ENCODE peak calls at places on chromosomes 7 and 10, in five cellular contexts. One of them, this sample, is unnamed.

GRCh38 chr7:130939285-130940095 is 205.5 kb upstream of the KLF14 start:
- DNase-seq in IMR-90: peak
- DNase-seq in H54: no peak
- DNase-seq in dorsolateral prefrontal cortex: no peak
- DNase-seq in stimulated activated CD4-positive, alpha-beta T cell treated with anti-CD3 and anti-CD28 coated beads, Interleukin-12 subunit alpha, Interleukin-12 subunit beta, amount 100 ng/mL, for 4 hours: no peak
- DNase-seq in this sample: peak

GRCh38 chr7:128076831-128077271 is 45.6 kb upstream of the LRRC4 start:
- DNase-seq in H54: no peak
- DNase-seq in IMR-90: no peak
- DNase-seq in stimulated activated CD4-positive, alpha-beta T cell treated with anti-CD3 and anti-CD28 coated beads, Interleukin-12 subunit alpha, Interleukin-12 subunit beta, amount 100 ng/mL, for 4 hours: no peak
- DNase-seq in dorsolateral prefrontal cortex: no peak
- DNase-seq in this sample: no peak

GRCh38 chr10:94000638-94001420 is 7.1 kb downstream of the PLCE1 start:
- DNase-seq in IMR-90: no peak
- DNase-seq in dorsolateral prefrontal cortex: no peak
- DNase-seq in H54: no peak
- DNase-seq in stimulated activated CD4-positive, alpha-beta T cell treated with anti-CD3 and anti-CD28 coated beads, Interleukin-12 subunit alpha, Interleukin-12 subunit beta, amount 100 ng/mL, for 4 hours: no peak
- DNase-seq in this sample: no peak

GRCh38 chr10:78316451-78316931 is 282.8 kb downstream of the RPS24 start:
- DNase-seq in IMR-90: peak
- DNase-seq in H54: peak
- DNase-seq in stimulated activated CD4-positive, alpha-beta T cell treated with anti-CD3 and anti-CD28 coated beads, Interleukin-12 subunit alpha, Interleukin-12 subunit beta, amount 100 ng/mL, for 4 hours: no peak
- DNase-seq in dorsolateral prefrontal cortex: no peak
- DNase-seq in this sample: peak

GRCh38 chr7:105699568-105700236 is 118.4 kb upstream of the EFCAB10 start:
- DNase-seq in IMR-90: no peak
- DNase-seq in dorsolateral prefrontal cortex: no peak
- DNase-seq in stimulated activated CD4-positive, alpha-beta T cell treated with anti-CD3 and anti-CD28 coated beads, Interleukin-12 subunit alpha, Interleukin-12 subunit beta, amount 100 ng/mL, for 4 hours: no peak
- DNase-seq in H54: no peak
- DNase-seq in this sample: no peak

GRCh38 chr10:15420858-15421257 is 49.8 kb upstream of the FAM171A1 start:
- DNase-seq in H54: no peak
- DNase-seq in stimulated activated CD4-positive, alpha-beta T cell treated with anti-CD3 and anti-CD28 coated beads, Interleukin-12 subunit alpha, Interleukin-12 subunit beta, amount 100 ng/mL, for 4 hours: no peak
- DNase-seq in dorsolateral prefrontal cortex: no peak
- DNase-seq in IMR-90: no peak
- DNase-seq in this sample: no peak

GRCh38 chr10:21406595-21407218 is 118.8 kb downstream of the SKIDA1 start:
- DNase-seq in IMR-90: peak
- DNase-seq in stimulated activated CD4-positive, alpha-beta T cell treated with anti-CD3 and anti-CD28 coated beads, Interleukin-12 subunit alpha, Interleukin-12 subunit beta, amount 100 ng/mL, for 4 hours: no peak
- DNase-seq in dorsolateral prefrontal cortex: no peak
- DNase-seq in H54: no peak
- DNase-seq in this sample: peak

GRCh38 chr7:16502303-16502702 is 24.3 kb upstream of the LRRC72 start:
- DNase-seq in H54: no peak
- DNase-seq in IMR-90: no peak
- DNase-seq in stimulated activated CD4-positive, alpha-beta T cell treated with anti-CD3 and anti-CD28 coated beads, Interleukin-12 subunit alpha, Interleukin-12 subunit beta, amount 100 ng/mL, for 4 hours: no peak
- DNase-seq in dorsolateral prefrontal cortex: no peak
- DNase-seq in this sample: no peak

GRCh38 chr7:65722361-65722792 is 150.5 kb upstream of the VKORC1L1 start:
- DNase-seq in IMR-90: peak
- DNase-seq in dorsolateral prefrontal cortex: no peak
- DNase-seq in H54: no peak
- DNase-seq in stimulated activated CD4-positive, alpha-beta T cell treated with anti-CD3 and anti-CD28 coated beads, Interleukin-12 subunit alpha, Interleukin-12 subunit beta, amount 100 ng/mL, for 4 hours: peak
- DNase-seq in this sample: peak

GRCh38 chr10:51063659-51064535 is 10.4 kb upstream of the PRKG1 start:
- DNase-seq in stimulated activated CD4-positive, alpha-beta T cell treated with anti-CD3 and anti-CD28 coated beads, Interleukin-12 subunit alpha, Interleukin-12 subunit beta, amount 100 ng/mL, for 4 hours: no peak
- DNase-seq in H54: no peak
- DNase-seq in IMR-90: peak
- DNase-seq in dorsolateral prefrontal cortex: no peak
- DNase-seq in this sample: peak

GRCh38 chr10:130858626-130859025 is 452.9 kb downstream of the TCERG1L start:
- DNase-seq in H54: no peak
- DNase-seq in stimulated activated CD4-positive, alpha-beta T cell treated with anti-CD3 and anti-CD28 coated beads, Interleukin-12 subunit alpha, Interleukin-12 subunit beta, amount 100 ng/mL, for 4 hours: no peak
- DNase-seq in IMR-90: no peak
- DNase-seq in dorsolateral prefrontal cortex: no peak
- DNase-seq in this sample: no peak

GRCh38 chr7:1564603-1565022 is 5.2 kb downstream of the PSMG3 start:
- DNase-seq in H54: peak
- DNase-seq in dorsolateral prefrontal cortex: no peak
- DNase-seq in IMR-90: no peak
- DNase-seq in stimulated activated CD4-positive, alpha-beta T cell treated with anti-CD3 and anti-CD28 coated beads, Interleukin-12 subunit alpha, Interleukin-12 subunit beta, amount 100 ng/mL, for 4 hours: no peak
- DNase-seq in this sample: peak

GRCh38 chr7:67267914-67268313 is 271.3 kb downstream of the TYW1 start:
- DNase-seq in IMR-90: no peak
- DNase-seq in H54: no peak
- DNase-seq in dorsolateral prefrontal cortex: no peak
- DNase-seq in stimulated activated CD4-positive, alpha-beta T cell treated with anti-CD3 and anti-CD28 coated beads, Interleukin-12 subunit alpha, Interleukin-12 subunit beta, amount 100 ng/mL, for 4 hours: no peak
- DNase-seq in this sample: no peak

GRCh38 chr10:96360766-96361165 is 2.0 kb upstream of the OPALIN start:
- DNase-seq in dorsolateral prefrontal cortex: no peak
- DNase-seq in IMR-90: no peak
- DNase-seq in stimulated activated CD4-positive, alpha-beta T cell treated with anti-CD3 and anti-CD28 coated beads, Interleukin-12 subunit alpha, Interleukin-12 subunit beta, amount 100 ng/mL, for 4 hours: no peak
- DNase-seq in H54: no peak
- DNase-seq in this sample: no peak

GRCh38 chr10:33005322-33006282 is 47.6 kb upstream of the ITGB1 start:
- DNase-seq in IMR-90: peak
- DNase-seq in H54: peak
- DNase-seq in dorsolateral prefrontal cortex: peak
- DNase-seq in stimulated activated CD4-positive, alpha-beta T cell treated with anti-CD3 and anti-CD28 coated beads, Interleukin-12 subunit alpha, Interleukin-12 subunit beta, amount 100 ng/mL, for 4 hours: peak
- DNase-seq in this sample: peak

This sample was measured in EL.